ENCODE peak calls at places on chromosomes 3 and 15, in eight cellular contexts. One of them, this sample, is unnamed.

GRCh38 chr3:126432901-126433480 is 38.3 kb downstream of the CFAP100 start:
- DNase-seq in NCI-H1105: no peak
- DNase-seq in heart left ventricle: no peak
- DNase-seq in activated effector memory CD4-positive, alpha-beta T cell treated with anti-CD3 and anti-CD28 coated beads, Interleukin-2, amount 50 U/mL, for 16 hours: no peak
- DNase-seq in stimulated activated CD8-positive, alpha-beta memory T cell treated with anti-CD3 and anti-CD28 coated beads, Interleukin-7, amount 100 ng/mL, for 24 hours: no peak
- DNase-seq in AG09319: no peak
- DNase-seq in GM10248: no peak
- DNase-seq in coronary artery: no peak
- DNase-seq in this sample: no peak

GRCh38 chr15:60390931-60391501 is 6.8 kb downstream of the ANXA2 start:
- DNase-seq in NCI-H1105: no peak
- DNase-seq in heart left ventricle: no peak
- DNase-seq in activated effector memory CD4-positive, alpha-beta T cell treated with anti-CD3 and anti-CD28 coated beads, Interleukin-2, amount 50 U/mL, for 16 hours: no peak
- DNase-seq in stimulated activated CD8-positive, alpha-beta memory T cell treated with anti-CD3 and anti-CD28 coated beads, Interleukin-7, amount 100 ng/mL, for 24 hours: no peak
- DNase-seq in AG09319: peak; percentile 80
- DNase-seq in GM10248: no peak
- DNase-seq in coronary artery: peak; percentile 84
- DNase-seq in this sample: no peak

GRCh38 chr15:78564743-78565096 is 600 bp upstream of the CHRNA5 start:
- DNase-seq in NCI-H1105: no peak
- DNase-seq in heart left ventricle: no peak
- DNase-seq in activated effector memory CD4-positive, alpha-beta T cell treated with anti-CD3 and anti-CD28 coated beads, Interleukin-2, amount 50 U/mL, for 16 hours: no peak
- DNase-seq in stimulated activated CD8-positive, alpha-beta memory T cell treated with anti-CD3 and anti-CD28 coated beads, Interleukin-7, amount 100 ng/mL, for 24 hours: no peak
- DNase-seq in AG09319: no peak
- DNase-seq in GM10248: no peak
- DNase-seq in coronary artery: no peak
- DNase-seq in this sample: no peak

GRCh38 chr3:58661836-58662235 is 4.7 kb downstream of the FAM3D start:
- DNase-seq in NCI-H1105: no peak
- DNase-seq in heart left ventricle: no peak
- DNase-seq in activated effector memory CD4-positive, alpha-beta T cell treated with anti-CD3 and anti-CD28 coated beads, Interleukin-2, amount 50 U/mL, for 16 hours: no peak
- DNase-seq in stimulated activated CD8-positive, alpha-beta memory T cell treated with anti-CD3 and anti-CD28 coated beads, Interleukin-7, amount 100 ng/mL, for 24 hours: no peak
- DNase-seq in AG09319: no peak
- DNase-seq in GM10248: no peak
- DNase-seq in coronary artery: no peak
- DNase-seq in this sample: no peak

GRCh38 chr15:99014803-99015676 is 7.4 kb upstream of the PGPEP1L start:
- DNase-seq in NCI-H1105: peak; percentile 76
- DNase-seq in heart left ventricle: peak; percentile 40
- DNase-seq in activated effector memory CD4-positive, alpha-beta T cell treated with anti-CD3 and anti-CD28 coated beads, Interleukin-2, amount 50 U/mL, for 16 hours: peak; percentile 65
- DNase-seq in stimulated activated CD8-positive, alpha-beta memory T cell treated with anti-CD3 and anti-CD28 coated beads, Interleukin-7, amount 100 ng/mL, for 24 hours: no peak
- DNase-seq in AG09319: peak; percentile 16
- DNase-seq in GM10248: peak; percentile 74
- DNase-seq in coronary artery: no peak
- DNase-seq in this sample: no peak

GRCh38 chr3:41026394-41027177 is 172.7 kb upstream of the CTNNB1 start:
- DNase-seq in NCI-H1105: no peak
- DNase-seq in heart left ventricle: peak; percentile 85
- DNase-seq in activated effector memory CD4-positive, alpha-beta T cell treated with anti-CD3 and anti-CD28 coated beads, Interleukin-2, amount 50 U/mL, for 16 hours: no peak
- DNase-seq in stimulated activated CD8-positive, alpha-beta memory T cell treated with anti-CD3 and anti-CD28 coated beads, Interleukin-7, amount 100 ng/mL, for 24 hours: no peak
- DNase-seq in AG09319: no peak
- DNase-seq in GM10248: no peak
- DNase-seq in coronary artery: no peak
- DNase-seq in this sample: peak; percentile 63

GRCh38 chr15:34206016-34206415 is 3.9 kb downstream of the KATNBL1 start:
- DNase-seq in NCI-H1105: no peak
- DNase-seq in heart left ventricle: no peak
- DNase-seq in activated effector memory CD4-positive, alpha-beta T cell treated with anti-CD3 and anti-CD28 coated beads, Interleukin-2, amount 50 U/mL, for 16 hours: no peak
- DNase-seq in stimulated activated CD8-positive, alpha-beta memory T cell treated with anti-CD3 and anti-CD28 coated beads, Interleukin-7, amount 100 ng/mL, for 24 hours: no peak
- DNase-seq in AG09319: no peak
- DNase-seq in GM10248: no peak
- DNase-seq in coronary artery: no peak
- DNase-seq in this sample: no peak

GRCh38 chr15:98514034-98514622 is 134.2 kb upstream of the IGF1R start:
- DNase-seq in NCI-H1105: no peak
- DNase-seq in heart left ventricle: no peak
- DNase-seq in activated effector memory CD4-positive, alpha-beta T cell treated with anti-CD3 and anti-CD28 coated beads, Interleukin-2, amount 50 U/mL, for 16 hours: no peak
- DNase-seq in stimulated activated CD8-positive, alpha-beta memory T cell treated with anti-CD3 and anti-CD28 coated beads, Interleukin-7, amount 100 ng/mL, for 24 hours: no peak
- DNase-seq in AG09319: no peak
- DNase-seq in GM10248: no peak
- DNase-seq in coronary artery: no peak
- DNase-seq in this sample: no peak

GRCh38 chr3:186571644-186572013 is 1.1 kb downstream of the DNAJB11 start:
- DNase-seq in NCI-H1105: no peak
- DNase-seq in heart left ventricle: no peak
- DNase-seq in activated effector memory CD4-positive, alpha-beta T cell treated with anti-CD3 and anti-CD28 coated beads, Interleukin-2, amount 50 U/mL, for 16 hours: no peak
- DNase-seq in stimulated activated CD8-positive, alpha-beta memory T cell treated with anti-CD3 and anti-CD28 coated beads, Interleukin-7, amount 100 ng/mL, for 24 hours: no peak
- DNase-seq in AG09319: no peak
- DNase-seq in GM10248: no peak
- DNase-seq in coronary artery: no peak
- DNase-seq in this sample: no peak

GRCh38 chr3:21484323-21485154 is 266.5 kb downstream of the ZNF385D start:
- DNase-seq in NCI-H1105: peak; percentile 19
- DNase-seq in heart left ventricle: peak; percentile 57
- DNase-seq in activated effector memory CD4-positive, alpha-beta T cell treated with anti-CD3 and anti-CD28 coated beads, Interleukin-2, amount 50 U/mL, for 16 hours: no peak
- DNase-seq in stimulated activated CD8-positive, alpha-beta memory T cell treated with anti-CD3 and anti-CD28 coated beads, Interleukin-7, amount 100 ng/mL, for 24 hours: no peak
- DNase-seq in AG09319: peak; percentile 51
- DNase-seq in GM10248: peak; percentile 9
- DNase-seq in coronary artery: no peak
- DNase-seq in this sample: peak; percentile 20

GRCh38 chr3:73547427-73548036 is 77.2 kb downstream of the PDZRN3 start:
- DNase-seq in NCI-H1105: no peak
- DNase-seq in heart left ventricle: no peak
- DNase-seq in activated effector memory CD4-positive, alpha-beta T cell treated with anti-CD3 and anti-CD28 coated beads, Interleukin-2, amount 50 U/mL, for 16 hours: no peak
- DNase-seq in stimulated activated CD8-positive, alpha-beta memory T cell treated with anti-CD3 and anti-CD28 coated beads, Interleukin-7, amount 100 ng/mL, for 24 hours: no peak
- DNase-seq in AG09319: peak; percentile 94
- DNase-seq in GM10248: no peak
- DNase-seq in coronary artery: no peak
- DNase-seq in this sample: peak; percentile 13

GRCh38 chr15:42832577-42832976 is 88.0 kb downstream of the TTBK2 start:
- DNase-seq in NCI-H1105: no peak
- DNase-seq in heart left ventricle: no peak
- DNase-seq in activated effector memory CD4-positive, alpha-beta T cell treated with anti-CD3 and anti-CD28 coated beads, Interleukin-2, amount 50 U/mL, for 16 hours: no peak
- DNase-seq in stimulated activated CD8-positive, alpha-beta memory T cell treated with anti-CD3 and anti-CD28 coated beads, Interleukin-7, amount 100 ng/mL, for 24 hours: no peak
- DNase-seq in AG09319: peak; percentile 20
- DNase-seq in GM10248: no peak
- DNase-seq in coronary artery: no peak
- DNase-seq in this sample: no peak

GRCh38 chr15:89654847-89655805 is at the start of gene KIF7:
- DNase-seq in NCI-H1105: peak; percentile 27
- DNase-seq in heart left ventricle: no peak
- DNase-seq in activated effector memory CD4-positive, alpha-beta T cell treated with anti-CD3 and anti-CD28 coated beads, Interleukin-2, amount 50 U/mL, for 16 hours: peak; percentile 62
- DNase-seq in stimulated activated CD8-positive, alpha-beta memory T cell treated with anti-CD3 and anti-CD28 coated beads, Interleukin-7, amount 100 ng/mL, for 24 hours: no peak
- DNase-seq in AG09319: no peak
- DNase-seq in GM10248: peak; percentile 59
- DNase-seq in coronary artery: no peak
- DNase-seq in this sample: no peak

GRCh38 chr3:98039322-98040024 is 4.4 kb upstream of the GABRR3 start:
- DNase-seq in NCI-H1105: peak; percentile 47
- DNase-seq in heart left ventricle: peak; percentile 13
- DNase-seq in activated effector memory CD4-positive, alpha-beta T cell treated with anti-CD3 and anti-CD28 coated beads, Interleukin-2, amount 50 U/mL, for 16 hours: peak; percentile 84
- DNase-seq in stimulated activated CD8-positive, alpha-beta memory T cell treated with anti-CD3 and anti-CD28 coated beads, Interleukin-7, amount 100 ng/mL, for 24 hours: peak; percentile 45
- DNase-seq in AG09319: peak; percentile 63
- DNase-seq in GM10248: peak; percentile 40
- DNase-seq in coronary artery: peak; percentile 75
- DNase-seq in this sample: peak; percentile 75

GRCh38 chr15:58476525-58477162 is 44.9 kb downstream of the LIPC start:
- DNase-seq in NCI-H1105: no peak
- DNase-seq in heart left ventricle: no peak
- DNase-seq in activated effector memory CD4-positive, alpha-beta T cell treated with anti-CD3 and anti-CD28 coated beads, Interleukin-2, amount 50 U/mL, for 16 hours: no peak
- DNase-seq in stimulated activated CD8-positive, alpha-beta memory T cell treated with anti-CD3 and anti-CD28 coated beads, Interleukin-7, amount 100 ng/mL, for 24 hours: no peak
- DNase-seq in AG09319: no peak
- DNase-seq in GM10248: no peak
- DNase-seq in coronary artery: no peak
- DNase-seq in this sample: no peak

GRCh38 chr15:45555914-45556608 is 31.1 kb upstream of the BLOC1S6 start:
- DNase-seq in NCI-H1105: no peak
- DNase-seq in heart left ventricle: no peak
- DNase-seq in activated effector memory CD4-positive, alpha-beta T cell treated with anti-CD3 and anti-CD28 coated beads, Interleukin-2, amount 50 U/mL, for 16 hours: no peak
- DNase-seq in stimulated activated CD8-positive, alpha-beta memory T cell treated with anti-CD3 and anti-CD28 coated beads, Interleukin-7, amount 100 ng/mL, for 24 hours: no peak
- DNase-seq in AG09319: no peak
- DNase-seq in GM10248: peak; percentile 30
- DNase-seq in coronary artery: no peak
- DNase-seq in this sample: no peak

GRCh38 chr15:85116925-85117646 is 135.4 kb downstream of the PDE8A start:
- DNase-seq in NCI-H1105: no peak
- DNase-seq in heart left ventricle: no peak
- DNase-seq in activated effector memory CD4-positive, alpha-beta T cell treated with anti-CD3 and anti-CD28 coated beads, Interleukin-2, amount 50 U/mL, for 16 hours: no peak
- DNase-seq in stimulated activated CD8-positive, alpha-beta memory T cell treated with anti-CD3 and anti-CD28 coated beads, Interleukin-7, amount 100 ng/mL, for 24 hours: no peak
- DNase-seq in AG09319: no peak
- DNase-seq in GM10248: peak; percentile 47
- DNase-seq in coronary artery: no peak
- DNase-seq in this sample: no peak

GRCh38 chr3:156135921-156136655 is 15.7 kb downstream of the KCNAB1 start:
- DNase-seq in NCI-H1105: peak; percentile 10
- DNase-seq in heart left ventricle: no peak
- DNase-seq in activated effector memory CD4-positive, alpha-beta T cell treated with anti-CD3 and anti-CD28 coated beads, Interleukin-2, amount 50 U/mL, for 16 hours: no peak
- DNase-seq in stimulated activated CD8-positive, alpha-beta memory T cell treated with anti-CD3 and anti-CD28 coated beads, Interleukin-7, amount 100 ng/mL, for 24 hours: no peak
- DNase-seq in AG09319: no peak
- DNase-seq in GM10248: no peak
- DNase-seq in coronary artery: no peak
- DNase-seq in this sample: no peak

GRCh38 chr3:65946438-65946837 is 92.3 kb downstream of the MAGI1 start:
- DNase-seq in NCI-H1105: no peak
- DNase-seq in heart left ventricle: no peak
- DNase-seq in activated effector memory CD4-positive, alpha-beta T cell treated with anti-CD3 and anti-CD28 coated beads, Interleukin-2, amount 50 U/mL, for 16 hours: no peak
- DNase-seq in stimulated activated CD8-positive, alpha-beta memory T cell treated with anti-CD3 and anti-CD28 coated beads, Interleukin-7, amount 100 ng/mL, for 24 hours: no peak
- DNase-seq in AG09319: no peak
- DNase-seq in GM10248: no peak
- DNase-seq in coronary artery: no peak
- DNase-seq in this sample: no peak

GRCh38 chr15:51368751-51369450 is 27.4 kb downstream of the GLDN start:
- DNase-seq in NCI-H1105: no peak
- DNase-seq in heart left ventricle: no peak
- DNase-seq in activated effector memory CD4-positive, alpha-beta T cell treated with anti-CD3 and anti-CD28 coated beads, Interleukin-2, amount 50 U/mL, for 16 hours: no peak
- DNase-seq in stimulated activated CD8-positive, alpha-beta memory T cell treated with anti-CD3 and anti-CD28 coated beads, Interleukin-7, amount 100 ng/mL, for 24 hours: no peak
- DNase-seq in AG09319: peak; percentile 63
- DNase-seq in GM10248: no peak
- DNase-seq in coronary artery: no peak
- DNase-seq in this sample: no peak

GRCh38 chr3:169914321-169914720 is 2.9 kb downstream of the SAMD7 start:
- DNase-seq in NCI-H1105: no peak
- DNase-seq in heart left ventricle: no peak
- DNase-seq in activated effector memory CD4-positive, alpha-beta T cell treated with anti-CD3 and anti-CD28 coated beads, Interleukin-2, amount 50 U/mL, for 16 hours: no peak
- DNase-seq in stimulated activated CD8-positive, alpha-beta memory T cell treated with anti-CD3 and anti-CD28 coated beads, Interleukin-7, amount 100 ng/mL, for 24 hours: no peak
- DNase-seq in AG09319: no peak
- DNase-seq in GM10248: no peak
- DNase-seq in coronary artery: no peak
- DNase-seq in this sample: no peak

GRCh38 chr3:47565861-47566550 is 12.7 kb downstream of the CSPG5 start:
- DNase-seq in NCI-H1105: no peak
- DNase-seq in heart left ventricle: no peak
- DNase-seq in activated effector memory CD4-positive, alpha-beta T cell treated with anti-CD3 and anti-CD28 coated beads, Interleukin-2, amount 50 U/mL, for 16 hours: no peak
- DNase-seq in stimulated activated CD8-positive, alpha-beta memory T cell treated with anti-CD3 and anti-CD28 coated beads, Interleukin-7, amount 100 ng/mL, for 24 hours: no peak
- DNase-seq in AG09319: no peak
- DNase-seq in GM10248: no peak
- DNase-seq in coronary artery: no peak
- DNase-seq in this sample: no peak

GRCh38 chr3:197333901-197334639 is 35.7 kb upstream of the DLG1 start:
- DNase-seq in NCI-H1105: no peak
- DNase-seq in heart left ventricle: no peak
- DNase-seq in activated effector memory CD4-positive, alpha-beta T cell treated with anti-CD3 and anti-CD28 coated beads, Interleukin-2, amount 50 U/mL, for 16 hours: no peak
- DNase-seq in stimulated activated CD8-positive, alpha-beta memory T cell treated with anti-CD3 and anti-CD28 coated beads, Interleukin-7, amount 100 ng/mL, for 24 hours: no peak
- DNase-seq in AG09319: no peak
- DNase-seq in GM10248: no peak
- DNase-seq in coronary artery: no peak
- DNase-seq in this sample: no peak

GRCh38 chr15:25707656-25708365 is 155.3 kb downstream of the ATP10A start:
- DNase-seq in NCI-H1105: no peak
- DNase-seq in heart left ventricle: no peak
- DNase-seq in activated effector memory CD4-positive, alpha-beta T cell treated with anti-CD3 and anti-CD28 coated beads, Interleukin-2, amount 50 U/mL, for 16 hours: peak; percentile 50
- DNase-seq in stimulated activated CD8-positive, alpha-beta memory T cell treated with anti-CD3 and anti-CD28 coated beads, Interleukin-7, amount 100 ng/mL, for 24 hours: no peak
- DNase-seq in AG09319: no peak
- DNase-seq in GM10248: no peak
- DNase-seq in coronary artery: no peak
- DNase-seq in this sample: no peak

GRCh38 chr3:185822221-185822956 is 2.5 kb downstream of the IGF2BP2 start:
- DNase-seq in NCI-H1105: no peak
- DNase-seq in heart left ventricle: no peak
- DNase-seq in activated effector memory CD4-positive, alpha-beta T cell treated with anti-CD3 and anti-CD28 coated beads, Interleukin-2, amount 50 U/mL, for 16 hours: no peak
- DNase-seq in stimulated activated CD8-positive, alpha-beta memory T cell treated with anti-CD3 and anti-CD28 coated beads, Interleukin-7, amount 100 ng/mL, for 24 hours: no peak
- DNase-seq in AG09319: no peak
- DNase-seq in GM10248: no peak
- DNase-seq in coronary artery: no peak
- DNase-seq in this sample: no peak

GRCh38 chr15:72172796-72173195 is 24.8 kb downstream of the GRAMD2A start:
- DNase-seq in NCI-H1105: no peak
- DNase-seq in heart left ventricle: no peak
- DNase-seq in activated effector memory CD4-positive, alpha-beta T cell treated with anti-CD3 and anti-CD28 coated beads, Interleukin-2, amount 50 U/mL, for 16 hours: no peak
- DNase-seq in stimulated activated CD8-positive, alpha-beta memory T cell treated with anti-CD3 and anti-CD28 coated beads, Interleukin-7, amount 100 ng/mL, for 24 hours: no peak
- DNase-seq in AG09319: no peak
- DNase-seq in GM10248: no peak
- DNase-seq in coronary artery: no peak
- DNase-seq in this sample: no peak

GRCh38 chr3:97057365-97057764 is 243.0 kb downstream of the EPHA6 start:
- DNase-seq in NCI-H1105: no peak
- DNase-seq in heart left ventricle: no peak
- DNase-seq in activated effector memory CD4-positive, alpha-beta T cell treated with anti-CD3 and anti-CD28 coated beads, Interleukin-2, amount 50 U/mL, for 16 hours: no peak
- DNase-seq in stimulated activated CD8-positive, alpha-beta memory T cell treated with anti-CD3 and anti-CD28 coated beads, Interleukin-7, amount 100 ng/mL, for 24 hours: no peak
- DNase-seq in AG09319: no peak
- DNase-seq in GM10248: no peak
- DNase-seq in coronary artery: no peak
- DNase-seq in this sample: no peak

GRCh38 chr15:97978408-97979130 is 18.1 kb downstream of the ARRDC4 start:
- DNase-seq in NCI-H1105: no peak
- DNase-seq in heart left ventricle: no peak
- DNase-seq in activated effector memory CD4-positive, alpha-beta T cell treated with anti-CD3 and anti-CD28 coated beads, Interleukin-2, amount 50 U/mL, for 16 hours: no peak
- DNase-seq in stimulated activated CD8-positive, alpha-beta memory T cell treated with anti-CD3 and anti-CD28 coated beads, Interleukin-7, amount 100 ng/mL, for 24 hours: no peak
- DNase-seq in AG09319: no peak
- DNase-seq in GM10248: no peak
- DNase-seq in coronary artery: no peak
- DNase-seq in this sample: no peak

GRCh38 chr15:70348581-70349344 is 251.0 kb upstream of the TLE3 start:
- DNase-seq in NCI-H1105: no peak
- DNase-seq in heart left ventricle: peak; percentile 31
- DNase-seq in activated effector memory CD4-positive, alpha-beta T cell treated with anti-CD3 and anti-CD28 coated beads, Interleukin-2, amount 50 U/mL, for 16 hours: no peak
- DNase-seq in stimulated activated CD8-positive, alpha-beta memory T cell treated with anti-CD3 and anti-CD28 coated beads, Interleukin-7, amount 100 ng/mL, for 24 hours: no peak
- DNase-seq in AG09319: no peak
- DNase-seq in GM10248: no peak
- DNase-seq in coronary artery: peak; percentile 70
- DNase-seq in this sample: no peak

GRCh38 chr3:24299236-24299635 is 195.4 kb downstream of the THRB start:
- DNase-seq in NCI-H1105: no peak
- DNase-seq in heart left ventricle: no peak
- DNase-seq in activated effector memory CD4-positive, alpha-beta T cell treated with anti-CD3 and anti-CD28 coated beads, Interleukin-2, amount 50 U/mL, for 16 hours: no peak
- DNase-seq in stimulated activated CD8-positive, alpha-beta memory T cell treated with anti-CD3 and anti-CD28 coated beads, Interleukin-7, amount 100 ng/mL, for 24 hours: no peak
- DNase-seq in AG09319: no peak
- DNase-seq in GM10248: no peak
- DNase-seq in coronary artery: no peak
- DNase-seq in this sample: no peak

GRCh38 chr3:153158184-153158583 is 3.8 kb upstream of the RAP2B start:
- DNase-seq in NCI-H1105: no peak
- DNase-seq in heart left ventricle: no peak
- DNase-seq in activated effector memory CD4-positive, alpha-beta T cell treated with anti-CD3 and anti-CD28 coated beads, Interleukin-2, amount 50 U/mL, for 16 hours: no peak
- DNase-seq in stimulated activated CD8-positive, alpha-beta memory T cell treated with anti-CD3 and anti-CD28 coated beads, Interleukin-7, amount 100 ng/mL, for 24 hours: no peak
- DNase-seq in AG09319: no peak
- DNase-seq in GM10248: no peak
- DNase-seq in coronary artery: no peak
- DNase-seq in this sample: no peak

This sample was measured in brain pericyte.